ENCODE peak calls at places on chromosomes 3 and 15, in seven cellular contexts. One of them, this sample, is unnamed.

GRCh38 chr15:90529369-90530249 is at the start of gene CRTC3:
- DNase-seq in mesothelial cell of epicardium: peak; percentile 66
- DNase-seq in upper lobe of right lung: peak; percentile 84
- DNase-seq in left ventricle myocardium inferior: peak; percentile 56
- DNase-seq in endothelial cell: peak; percentile 53
- DNase-seq in lower lobe of right lung: peak; percentile 73
- DNase-seq in cardiac muscle cell: peak; percentile 61
- DNase-seq in this sample: peak; percentile 44

GRCh38 chr15:78263907-78264303 is 457 bp upstream of the DNAJA4 start:
- DNase-seq in cardiac muscle cell: no peak
- DNase-seq in lower lobe of right lung: no peak
- DNase-seq in mesothelial cell of epicardium: no peak
- DNase-seq in left ventricle myocardium inferior: no peak
- DNase-seq in upper lobe of right lung: no peak
- DNase-seq in endothelial cell: no peak
- DNase-seq in this sample: no peak

GRCh38 chr15:67197364-67197695 is 57.1 kb downstream of the AAGAB start:
- DNase-seq in endothelial cell: no peak
- DNase-seq in cardiac muscle cell: no peak
- DNase-seq in upper lobe of right lung: no peak
- DNase-seq in lower lobe of right lung: no peak
- DNase-seq in mesothelial cell of epicardium: no peak
- DNase-seq in left ventricle myocardium inferior: no peak
- DNase-seq in this sample: no peak

GRCh38 chr3:47057212-47057671 is 77.8 kb downstream of the NBEAL2 start:
- DNase-seq in endothelial cell: no peak
- DNase-seq in mesothelial cell of epicardium: no peak
- DNase-seq in left ventricle myocardium inferior: no peak
- DNase-seq in lower lobe of right lung: no peak
- DNase-seq in upper lobe of right lung: no peak
- DNase-seq in cardiac muscle cell: peak; percentile 14
- DNase-seq in this sample: no peak

GRCh38 chr3:132315851-132316250 is 1.4 kb upstream of the ACP3 start:
- DNase-seq in lower lobe of right lung: no peak
- DNase-seq in left ventricle myocardium inferior: no peak
- DNase-seq in endothelial cell: no peak
- DNase-seq in upper lobe of right lung: no peak
- DNase-seq in mesothelial cell of epicardium: no peak
- DNase-seq in cardiac muscle cell: peak; percentile 37
- DNase-seq in this sample: no peak

GRCh38 chr15:80259942-80260510 is 8.0 kb upstream of the CTXND1 start:
- DNase-seq in lower lobe of right lung: no peak
- DNase-seq in upper lobe of right lung: no peak
- DNase-seq in endothelial cell: no peak
- DNase-seq in left ventricle myocardium inferior: no peak
- DNase-seq in cardiac muscle cell: no peak
- DNase-seq in mesothelial cell of epicardium: no peak
- DNase-seq in this sample: no peak

GRCh38 chr15:44034334-44034733 is 160.7 kb downstream of the FRMD5 start:
- DNase-seq in mesothelial cell of epicardium: no peak
- DNase-seq in left ventricle myocardium inferior: no peak
- DNase-seq in endothelial cell: no peak
- DNase-seq in cardiac muscle cell: peak; percentile 18
- DNase-seq in upper lobe of right lung: no peak
- DNase-seq in lower lobe of right lung: no peak
- DNase-seq in this sample: no peak

GRCh38 chr3:197224034-197224444 is 74.4 kb downstream of the DLG1 start:
- DNase-seq in mesothelial cell of epicardium: no peak
- DNase-seq in endothelial cell: no peak
- DNase-seq in lower lobe of right lung: no peak
- DNase-seq in left ventricle myocardium inferior: no peak
- DNase-seq in cardiac muscle cell: peak; percentile 75
- DNase-seq in upper lobe of right lung: no peak
- DNase-seq in this sample: no peak

GRCh38 chr3:57961828-57962447 is 46.3 kb upstream of the FLNB start:
- DNase-seq in left ventricle myocardium inferior: no peak
- DNase-seq in cardiac muscle cell: peak; percentile 74
- DNase-seq in upper lobe of right lung: no peak
- DNase-seq in mesothelial cell of epicardium: no peak
- DNase-seq in lower lobe of right lung: no peak
- DNase-seq in endothelial cell: no peak
- DNase-seq in this sample: no peak

GRCh38 chr3:42394579-42395288 is 15.7 kb downstream of the LYZL4 start:
- DNase-seq in left ventricle myocardium inferior: no peak
- DNase-seq in mesothelial cell of epicardium: no peak
- DNase-seq in cardiac muscle cell: no peak
- DNase-seq in upper lobe of right lung: no peak
- DNase-seq in lower lobe of right lung: no peak
- DNase-seq in endothelial cell: no peak
- DNase-seq in this sample: no peak

GRCh38 chr3:141851411-141851810 is 25.0 kb upstream of the ATP1B3 start:
- DNase-seq in lower lobe of right lung: no peak
- DNase-seq in endothelial cell: no peak
- DNase-seq in left ventricle myocardium inferior: no peak
- DNase-seq in cardiac muscle cell: no peak
- DNase-seq in upper lobe of right lung: no peak
- DNase-seq in mesothelial cell of epicardium: no peak
- DNase-seq in this sample: no peak
- TF ChIP-seq CTCF in lower lobe of right lung: no peak
- TF ChIP-seq CTCF in endothelial cell: no peak
- TF ChIP-seq CTCF in left ventricle myocardium inferior: no peak
- TF ChIP-seq CTCF in cardiac muscle cell: no peak
- TF ChIP-seq CTCF in upper lobe of right lung: no peak
- TF ChIP-seq CTCF in mesothelial cell of epicardium: no peak
- TF ChIP-seq CTCF in this sample: no peak

GRCh38 chr3:71380096-71380495 is 203.4 kb downstream of the FOXP1 start:
- DNase-seq in left ventricle myocardium inferior: no peak
- DNase-seq in cardiac muscle cell: no peak
- DNase-seq in mesothelial cell of epicardium: no peak
- DNase-seq in upper lobe of right lung: no peak
- DNase-seq in endothelial cell: no peak
- DNase-seq in lower lobe of right lung: no peak
- DNase-seq in this sample: no peak
- TF ChIP-seq CTCF in left ventricle myocardium inferior: peak; percentile 30
- TF ChIP-seq CTCF in cardiac muscle cell: no peak
- TF ChIP-seq CTCF in mesothelial cell of epicardium: no peak
- TF ChIP-seq CTCF in upper lobe of right lung: no peak
- TF ChIP-seq CTCF in endothelial cell: peak; percentile 13
- TF ChIP-seq CTCF in lower lobe of right lung: no peak
- TF ChIP-seq CTCF in this sample: peak; percentile 32

DNA sequence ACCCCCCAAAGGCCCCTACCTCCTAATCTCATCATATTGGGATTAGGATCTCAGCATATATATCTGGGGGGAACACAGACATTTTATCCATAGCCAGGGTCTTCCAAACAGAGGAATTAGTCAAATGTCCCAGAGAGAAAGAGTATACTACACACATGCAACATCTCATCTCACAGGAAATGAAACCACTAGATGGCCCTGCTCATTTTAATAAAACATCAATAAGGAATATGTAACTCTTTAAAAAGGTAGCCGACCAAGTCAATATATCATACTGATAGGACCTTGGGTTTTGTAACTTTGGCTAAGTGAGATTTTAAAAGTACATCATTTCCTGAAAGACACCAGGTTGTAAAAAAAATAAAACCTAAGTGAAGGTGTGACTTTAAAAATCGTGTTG is 45.6 kb upstream of the THSD4 start:
- DNase-seq in upper lobe of right lung: no peak
- DNase-seq in endothelial cell: no peak
- DNase-seq in lower lobe of right lung: no peak
- DNase-seq in cardiac muscle cell: no peak
- DNase-seq in left ventricle myocardium inferior: no peak
- DNase-seq in mesothelial cell of epicardium: no peak
- DNase-seq in this sample: no peak
- TF ChIP-seq CTCF in upper lobe of right lung: no peak
- TF ChIP-seq CTCF in endothelial cell: no peak
- TF ChIP-seq CTCF in lower lobe of right lung: no peak
- TF ChIP-seq CTCF in cardiac muscle cell: no peak
- TF ChIP-seq CTCF in left ventricle myocardium inferior: no peak
- TF ChIP-seq CTCF in mesothelial cell of epicardium: no peak
- TF ChIP-seq CTCF in this sample: no peak

GRCh38 chr15:92656089-92656488 is 514 bp upstream of the FAM174B start:
- DNase-seq in upper lobe of right lung: no peak
- DNase-seq in left ventricle myocardium inferior: no peak
- DNase-seq in cardiac muscle cell: no peak
- DNase-seq in lower lobe of right lung: no peak
- DNase-seq in endothelial cell: no peak
- DNase-seq in mesothelial cell of epicardium: no peak
- DNase-seq in this sample: no peak

GRCh38 chr15:92653836-92654524 is 1.6 kb downstream of the FAM174B start:
- DNase-seq in mesothelial cell of epicardium: no peak
- DNase-seq in endothelial cell: peak; percentile 60
- DNase-seq in lower lobe of right lung: no peak
- DNase-seq in cardiac muscle cell: no peak
- DNase-seq in left ventricle myocardium inferior: no peak
- DNase-seq in upper lobe of right lung: no peak
- DNase-seq in this sample: no peak

GRCh38 chr15:92654662-92655061 is 913 bp downstream of the FAM174B start:
- DNase-seq in left ventricle myocardium inferior: no peak
- DNase-seq in upper lobe of right lung: no peak
- DNase-seq in lower lobe of right lung: no peak
- DNase-seq in cardiac muscle cell: no peak
- DNase-seq in endothelial cell: no peak
- DNase-seq in mesothelial cell of epicardium: no peak
- DNase-seq in this sample: no peak

GRCh38 chr15:92653366-92653765 is 2.2 kb downstream of the FAM174B start:
- DNase-seq in mesothelial cell of epicardium: no peak
- DNase-seq in lower lobe of right lung: no peak
- DNase-seq in upper lobe of right lung: no peak
- DNase-seq in left ventricle myocardium inferior: no peak
- DNase-seq in endothelial cell: no peak
- DNase-seq in cardiac muscle cell: no peak
- DNase-seq in this sample: no peak

DNA sequence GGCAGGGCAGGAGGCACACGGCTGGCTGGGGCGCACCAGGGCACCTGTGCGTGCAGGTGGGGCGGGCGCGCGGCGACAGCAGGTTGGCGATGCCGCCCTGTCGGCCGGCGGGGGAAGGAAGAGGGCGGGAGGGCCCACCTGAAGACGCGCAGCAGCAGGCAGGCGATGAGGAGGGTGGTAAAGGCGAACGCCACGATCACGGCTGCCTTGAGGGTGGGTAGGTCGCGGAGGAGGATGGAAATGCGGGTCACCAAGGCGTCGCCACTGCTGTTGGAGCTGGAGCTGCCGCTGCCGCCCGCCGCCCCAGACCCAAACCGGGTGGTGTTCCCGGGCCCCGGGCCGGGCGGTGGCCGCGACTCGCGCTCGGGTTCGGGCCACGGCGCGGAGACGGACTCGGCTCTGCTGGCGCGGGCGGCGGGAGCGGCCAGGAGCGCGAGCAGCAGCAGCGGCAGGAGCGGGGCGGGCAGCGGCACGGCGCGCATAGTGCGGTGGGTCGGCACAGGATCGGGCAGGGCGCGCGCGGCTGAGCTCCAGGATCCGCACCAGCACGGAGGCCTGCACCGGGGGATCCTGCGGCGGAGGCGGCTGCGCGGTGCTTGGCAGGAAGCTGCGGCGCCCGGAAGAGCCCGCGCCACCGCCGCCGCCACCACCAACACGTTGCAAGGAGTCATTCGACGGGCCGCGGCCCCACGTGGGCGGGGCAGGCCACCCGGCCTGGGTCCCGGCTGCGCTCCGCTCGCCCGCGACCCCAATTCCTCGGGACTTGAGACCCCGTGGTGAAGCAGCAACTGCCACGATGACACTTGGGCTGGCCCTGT is at the start of gene FAM174B:
- DNase-seq in mesothelial cell of epicardium: peak; percentile 71
- DNase-seq in cardiac muscle cell: peak; percentile 52
- DNase-seq in lower lobe of right lung: peak; percentile 73
- DNase-seq in left ventricle myocardium inferior: peak; percentile 60
- DNase-seq in upper lobe of right lung: peak; percentile 82
- DNase-seq in endothelial cell: peak; percentile 65
- DNase-seq in this sample: peak; percentile 52
- TF ChIP-seq CTCF in mesothelial cell of epicardium: no peak
- TF ChIP-seq CTCF in cardiac muscle cell: no peak
- TF ChIP-seq CTCF in lower lobe of right lung: no peak
- TF ChIP-seq CTCF in left ventricle myocardium inferior: no peak
- TF ChIP-seq CTCF in upper lobe of right lung: no peak
- TF ChIP-seq CTCF in endothelial cell: no peak
- TF ChIP-seq CTCF in this sample: peak; percentile 17

DNA sequence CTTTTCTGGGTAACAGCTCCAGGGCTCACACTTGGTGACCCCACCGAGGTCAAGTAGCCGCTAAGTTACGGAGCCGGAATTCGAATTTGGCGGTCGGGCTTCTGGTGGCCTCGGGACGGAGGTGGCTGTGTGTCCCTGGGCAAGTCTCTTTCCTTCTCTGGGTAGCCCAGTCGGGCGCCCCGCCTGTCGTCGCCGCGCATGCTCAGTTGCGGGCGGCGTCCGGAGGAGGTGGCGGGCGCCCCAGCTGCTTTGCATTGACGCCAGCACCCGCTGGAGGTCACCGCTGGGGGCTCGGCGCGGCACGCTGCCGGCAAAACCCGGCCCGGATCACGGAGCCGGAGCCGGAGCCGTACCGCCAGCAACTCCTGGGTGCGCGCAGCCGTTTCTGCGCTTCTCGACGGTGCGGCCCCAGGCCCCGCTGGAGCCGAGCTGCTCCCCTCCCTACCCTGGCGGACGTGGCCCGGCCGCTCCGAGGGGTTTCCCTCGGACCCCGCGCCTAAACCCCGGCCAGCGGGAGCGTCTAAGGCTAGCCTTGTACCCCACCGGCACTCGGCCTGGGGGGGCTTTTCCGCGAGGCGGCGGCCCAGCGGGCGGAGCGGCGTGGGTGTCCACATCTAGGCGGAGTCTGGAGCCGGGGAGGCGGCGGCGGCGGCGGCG is 474 bp upstream of the PDE8A start:
- DNase-seq in endothelial cell: peak; percentile 98
- DNase-seq in cardiac muscle cell: peak; percentile 99
- DNase-seq in lower lobe of right lung: peak; percentile 96
- DNase-seq in left ventricle myocardium inferior: peak; percentile 95
- DNase-seq in mesothelial cell of epicardium: peak; percentile 96
- DNase-seq in upper lobe of right lung: peak; percentile 98
- DNase-seq in this sample: peak; percentile 92
- TF ChIP-seq CTCF in endothelial cell: no peak
- TF ChIP-seq CTCF in cardiac muscle cell: peak; percentile 7
- TF ChIP-seq CTCF in lower lobe of right lung: peak; percentile 56
- TF ChIP-seq CTCF in left ventricle myocardium inferior: peak; percentile 50
- TF ChIP-seq CTCF in mesothelial cell of epicardium: peak; percentile 40
- TF ChIP-seq CTCF in upper lobe of right lung: peak; percentile 50
- TF ChIP-seq CTCF in this sample: peak; percentile 53

This sample was measured in neural crest cell.